ENCODE peak calls at places on chromosomes 1 and 21, in nine cellular contexts. W, N, G, T, X, O, A, B and I are unnamed samples.

GRCh38 chr1:8142955-8143629 is 117.0 kb upstream of the ERRFI1 start:
- DNase-seq in W (no peak), X (no peak), G (no peak), A (no peak), B (peak; percentile 50), O (peak; percentile 95), N (peak; percentile 74), T (no peak), I (peak; percentile 31)

GRCh38 chr1:229758101-229759036 is 132.3 kb downstream of the URB2 start:
- DNase-seq in B (peak; percentile 29), O (peak; percentile 31), N (peak; percentile 1), T (no peak), G (no peak), W (no peak), A (no peak), X (no peak), I (no peak)

GRCh38 chr1:79193211-79194079 is 186.9 kb upstream of the ADGRL4 start:
- DNase-seq in O (peak; percentile 75), N (peak; percentile 74), B (no peak), X (peak; percentile 8), G (peak; percentile 13), T (no peak), A (no peak), W (no peak), I (peak; percentile 70)

GRCh38 chr1:63982201-63982600 is 208.4 kb downstream of the ROR1 start:
- DNase-seq in N (no peak), O (no peak), T (no peak), B (no peak), A (no peak), W (no peak), G (no peak), X (no peak), I (no peak)

GRCh38 chr1:87510540-87510939 is 181.9 kb downstream of the LMO4 start:
- DNase-seq in B (no peak), T (no peak), G (no peak), X (no peak), N (no peak), O (no peak), W (no peak), A (no peak), I (no peak)

GRCh38 chr1:154186177-154186576 is 5.7 kb downstream of the TPM3 start:
- DNase-seq in A (peak; percentile 43), T (no peak), B (no peak), W (no peak), X (peak; percentile 67), G (no peak), O (peak; percentile 35), N (peak; percentile 49), I (peak; percentile 52)

GRCh38 chr1:100530901-100531487 is 6.9 kb upstream of the GPR88 start:
- DNase-seq in B (peak; percentile 14), N (peak; percentile 83), O (peak; percentile 62), G (peak; percentile 50), A (no peak), X (no peak), W (no peak), T (peak; percentile 37), I (peak; percentile 84)

GRCh38 chr1:236051107-236051885 is 13.6 kb downstream of the NID1 start:
- DNase-seq in T (no peak), G (peak; percentile 34), B (no peak), O (peak; percentile 41), W (no peak), X (peak; percentile 20), N (peak; percentile 55), A (no peak), I (peak; percentile 47)

GRCh38 chr1:45522324-45523104 is 830 bp upstream of the PRDX1 start:
- DNase-seq in B (no peak), T (no peak), X (no peak), A (no peak), W (no peak), N (peak; percentile 64), O (peak; percentile 66), G (no peak), I (peak; percentile 74)

GRCh38 chr1:99180915-99181314 is 83.4 kb upstream of the PLPPR4 start:
- DNase-seq in X (no peak), B (no peak), O (no peak), W (no peak), A (no peak), N (no peak), T (no peak), G (no peak), I (peak; percentile 1)

GRCh38 chr21:32576011-32576410 is 9.3 kb downstream of the TCP10L start:
- DNase-seq in G (no peak), N (no peak), W (no peak), O (no peak), X (no peak), T (no peak), B (no peak), A (no peak), I (no peak)

GRCh38 chr1:944341-945325 is 14.4 kb downstream of the NOC2L start:
- DNase-seq in W (no peak), A (no peak), T (peak; percentile 55), N (peak; percentile 83), X (no peak), O (peak; percentile 88), B (no peak), G (peak; percentile 53), I (peak; percentile 52)

GRCh38 chr1:5975133-5975880 is 16.9 kb downstream of the NPHP4 start:
- DNase-seq in N (peak; percentile 64), B (no peak), A (peak; percentile 49), X (peak; percentile 67), O (peak; percentile 61), T (peak; percentile 30), W (no peak), G (no peak), I (peak; percentile 55)

GRCh38 chr1:50163674-50164073 is 55.0 kb downstream of the ELAVL4 start:
- DNase-seq in W (no peak), X (no peak), A (no peak), B (no peak), G (no peak), O (no peak), T (no peak), N (no peak), I (no peak)

GRCh38 chr21:21076051-21076450 is 77.8 kb downstream of the NCAM2 start:
- DNase-seq in W (no peak), G (no peak), X (no peak), O (no peak), N (no peak), A (no peak), B (no peak), T (no peak), I (no peak)

GRCh38 chr1:212651521-212651920 is 43.0 kb downstream of the ATF3 start:
- DNase-seq in B (no peak), A (no peak), W (no peak), G (no peak), X (no peak), T (no peak), O (no peak), N (peak; percentile 70), I (peak; percentile 75)

GRCh38 chr21:34808569-34809204 is 139.9 kb downstream of the CLIC6 start:
- DNase-seq in X (no peak), G (no peak), A (no peak), B (peak; percentile 53), T (peak; percentile 26), N (peak; percentile 88), O (peak; percentile 89), W (no peak), I (peak; percentile 98)

GRCh38 chr1:91732291-91732953 is 153.5 kb downstream of the TGFBR3 start:
- DNase-seq in O (peak; percentile 85), W (no peak), B (peak; percentile 56), T (peak; percentile 63), A (no peak), N (peak; percentile 91), X (no peak), G (no peak), I (peak; percentile 91)

GRCh38 chr1:23836037-23836436 is 10.8 kb upstream of the HMGCL start:
- DNase-seq in O (no peak), T (no peak), W (no peak), X (no peak), N (no peak), A (no peak), B (no peak), G (no peak), I (no peak)

GRCh38 chr1:23843644-23844043 is 18.4 kb upstream of the HMGCL start:
- DNase-seq in A (no peak), W (no peak), B (no peak), O (no peak), G (no peak), N (no peak), T (no peak), X (no peak), I (no peak)

GRCh38 chr1:23837905-23838304 is 12.7 kb upstream of the HMGCL start:
- DNase-seq in T (no peak), B (no peak), A (no peak), W (no peak), X (no peak), G (no peak), O (no peak), N (no peak), I (no peak)

DNA sequence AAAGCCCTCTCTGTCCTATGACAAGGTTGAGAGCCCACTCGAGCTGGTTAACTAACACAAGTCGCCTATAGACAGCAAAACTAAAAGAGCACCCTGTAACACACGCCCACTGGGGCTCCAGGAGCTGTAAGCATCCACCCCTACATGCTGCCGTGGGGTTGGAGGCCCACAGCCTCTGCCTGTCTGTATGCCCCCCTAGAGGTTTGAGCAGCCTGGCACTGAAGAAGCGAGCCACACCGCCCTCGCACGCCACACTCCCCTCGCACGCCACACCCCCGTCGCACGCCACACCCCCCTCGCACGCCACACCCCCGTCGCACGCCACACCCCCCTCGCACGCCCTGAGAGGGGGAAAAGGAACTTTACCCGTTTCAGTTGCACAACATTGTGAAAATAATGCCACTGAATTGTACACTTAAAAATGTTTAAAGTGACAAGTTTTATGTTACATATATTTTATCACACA is 13.2 kb upstream of the HMGCL start:
- DNase-seq in N (peak; percentile 13), O (peak; percentile 8), B (no peak), T (no peak), W (peak; percentile 74), X (peak; percentile 59), G (peak; percentile 49), A (peak; percentile 45), I (peak; percentile 16)
- H3K4me3 ChIP-seq in N (peak overlapping the region; percentile 38), O (peak overlapping the region; percentile 29), B (peak overlapping the region; percentile 48), T (peak overlapping the region; percentile 52), W (peak overlapping the region; percentile 63), X (peak overlapping the region; percentile 41), G (peak overlapping the region; percentile 41), A (peak overlapping the region; percentile 71), I (peak overlapping the region; percentile 17)

GRCh38 chr1:161749509-161750407 is at the start of gene DUSP12:
- DNase-seq in G (peak; percentile 96), B (peak; percentile 72), X (peak; percentile 97), W (peak; percentile 96), A (peak; percentile 90), T (peak; percentile 86), O (peak; percentile 96), N (peak; percentile 96), I (peak; percentile 96)
- TF ChIP-seq CTCF in G (no peak), B (peak; percentile 47), X (peak; percentile 28), W (no peak), A (peak; percentile 79), T (peak; percentile 11), O (peak; percentile 26), N (peak; percentile 32), I (peak; percentile 2)

GRCh38 chr1:94045465-94046056 is 75.4 kb downstream of the ABCA4 start:
- DNase-seq in W (peak; percentile 90), O (peak; percentile 98), G (peak; percentile 94), T (peak; percentile 83), X (peak; percentile 91), A (peak; percentile 83), N (peak; percentile 92), B (peak; percentile 93), I (peak; percentile 93)
- H3K4me3 ChIP-seq in W (peak overlapping the region; percentile 51), O (no peak overlapping the region), G (peak overlapping the region; percentile 8), T (peak overlapping the region; percentile 11), X (no peak overlapping the region), A (peak overlapping the region; percentile 14), N (no peak overlapping the region), B (no peak overlapping the region), I (peak overlapping the region; percentile 20)

GRCh38 chr1:201876148-201876547 is 12.6 kb upstream of the SHISA4 start:
- DNase-seq in A (no peak), B (no peak), N (peak; percentile 27), T (no peak), O (no peak), G (no peak), X (no peak), W (no peak), I (peak; percentile 31)
- TF ChIP-seq CTCF in A (peak; percentile 21), B (peak; percentile 29), N (peak; percentile 47), T (peak; percentile 63), O (peak; percentile 57), G (no peak), X (peak; percentile 37), W (no peak), I (peak; percentile 44)